ENCODE peak calls at places on chromosomes 16 and 17, in six cellular contexts. R is fibroblast of lung, Q is GM23248, I is mammary epithelial cell, K is HCT116, A is colonic mucosa. L is an unnamed sample. For H3K27me3, the result is how much of the 10 kb centered on the place peaks cover.

GRCh38 chr17:57455063-57455914 is 199.0 kb downstream of the MSI2 start:
- DNase-seq in R (peak), Q (no peak), I (no peak), K (no peak), A (no peak), L (no peak)

GRCh38 chr16:48611329-48612137 is 1.6 kb upstream of the N4BP1 start:
- DNase-seq in R (no peak), Q (no peak), I (peak), K (no peak), A (peak), L (no peak)

GRCh38 chr16:89721644-89722391 is 481 bp downstream of the ZNF276 start:
- DNase-seq in R (peak), Q (peak), I (peak), K (no peak), A (peak), L (peak)

GRCh38 chr16:50196736-50197135 is 43.6 kb downstream of the TENT4B start:
- DNase-seq in R (peak), Q (peak), I (peak), K (no peak), A (no peak), L (no peak)

GRCh38 chr17:37092041-37092440 is 143.3 kb downstream of the AATF start:
- DNase-seq in R (no peak), Q (no peak), I (peak), K (no peak), A (peak), L (no peak)

GRCh38 chr16:53785044-53785443 is 81.1 kb downstream of the FTO start:
- DNase-seq in R (peak), Q (peak), I (no peak), K (no peak), A (no peak), L (peak)

GRCh38 chr16:58331024-58331707 is 36.3 kb upstream of the PRSS54 start:
- DNase-seq in R (no peak), Q (no peak), I (no peak), K (no peak), A (no peak), L (no peak)

GRCh38 chr17:7555320-7555948 is 3.1 kb upstream of the TNFSF13 start:
- DNase-seq in R (no peak), Q (no peak), I (no peak), K (no peak), A (peak), L (no peak)

GRCh38 chr17:74569392-74570003 is 2.2 kb upstream of the CD300H start:
- DNase-seq in R (peak), Q (peak), I (peak), K (peak), A (peak), L (peak)

GRCh38 chr16:66176111-66176510 is 190.4 kb upstream of the CDH5 start:
- DNase-seq in R (no peak), Q (no peak), I (no peak), K (no peak), A (no peak), L (no peak)

GRCh38 chr16:89370081-89370511 is 120.3 kb downstream of the ANKRD11 start:
- DNase-seq in R (no peak), Q (peak), I (peak), K (no peak), A (no peak), L (peak)

GRCh38 chr16:75203106-75203505 is 3.9 kb downstream of the CTRB2 start:
- DNase-seq in R (no peak), Q (no peak), I (no peak), K (no peak), A (no peak), L (no peak)

GRCh38 chr16:8655184-8655717 is 19.2 kb upstream of the ABAT start:
- DNase-seq in R (peak), Q (peak), I (peak), K (no peak), A (peak), L (no peak)

GRCh38 chr17:15220785-15221184 is 44.3 kb downstream of the PMP22 start:
- DNase-seq in R (no peak), Q (peak), I (no peak), K (no peak), A (no peak), L (peak)

GRCh38 chr17:62995377-62995885 is 29.4 kb downstream of the TANC2 start:
- DNase-seq in R (peak), Q (peak), I (peak), K (peak), A (no peak), L (peak)

GRCh38 chr16:47069841-47070584 is 73.7 kb downstream of the NETO2 start:
- DNase-seq in R (no peak), Q (no peak), I (no peak), K (no peak), A (no peak), L (no peak)

GRCh38 chr17:28141783-28142182 is 99.3 kb downstream of the NLK start:
- DNase-seq in R (no peak), Q (no peak), I (no peak), K (no peak), A (no peak), L (no peak)

GRCh38 chr16:75354170-75354569 is 79.1 kb downstream of the CFDP1 start:
- DNase-seq in R (no peak), Q (no peak), I (no peak), K (no peak), A (no peak), L (no peak)

DNA sequence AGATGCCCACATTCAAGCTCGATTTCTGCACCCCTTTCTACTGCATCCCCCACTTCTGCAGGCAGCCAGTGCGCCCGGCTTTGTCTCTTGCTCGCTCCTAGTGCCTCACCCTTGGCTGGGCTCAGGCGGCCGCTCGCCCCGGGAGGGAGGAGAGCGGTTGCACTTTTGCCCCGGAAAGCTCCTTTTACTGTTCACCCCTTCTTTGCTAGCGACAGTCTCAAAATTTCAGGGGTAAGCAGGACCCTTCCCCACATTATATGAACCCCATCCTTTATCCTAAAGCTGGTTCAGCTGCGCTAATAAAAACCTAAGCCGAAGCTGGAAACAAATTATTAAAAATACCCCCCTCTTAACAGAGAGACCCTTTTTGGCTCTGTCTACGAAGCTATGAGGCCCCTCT is 987 bp downstream of the HOXB5 start:
- DNase-seq in R (no peak), Q (peak), I (no peak), K (no peak), A (no peak), L (no peak)
- H3K27me3 ChIP-seq in R (under half), Q (under half), I (under half), K (under half), A (under half), L (under half)

DNA sequence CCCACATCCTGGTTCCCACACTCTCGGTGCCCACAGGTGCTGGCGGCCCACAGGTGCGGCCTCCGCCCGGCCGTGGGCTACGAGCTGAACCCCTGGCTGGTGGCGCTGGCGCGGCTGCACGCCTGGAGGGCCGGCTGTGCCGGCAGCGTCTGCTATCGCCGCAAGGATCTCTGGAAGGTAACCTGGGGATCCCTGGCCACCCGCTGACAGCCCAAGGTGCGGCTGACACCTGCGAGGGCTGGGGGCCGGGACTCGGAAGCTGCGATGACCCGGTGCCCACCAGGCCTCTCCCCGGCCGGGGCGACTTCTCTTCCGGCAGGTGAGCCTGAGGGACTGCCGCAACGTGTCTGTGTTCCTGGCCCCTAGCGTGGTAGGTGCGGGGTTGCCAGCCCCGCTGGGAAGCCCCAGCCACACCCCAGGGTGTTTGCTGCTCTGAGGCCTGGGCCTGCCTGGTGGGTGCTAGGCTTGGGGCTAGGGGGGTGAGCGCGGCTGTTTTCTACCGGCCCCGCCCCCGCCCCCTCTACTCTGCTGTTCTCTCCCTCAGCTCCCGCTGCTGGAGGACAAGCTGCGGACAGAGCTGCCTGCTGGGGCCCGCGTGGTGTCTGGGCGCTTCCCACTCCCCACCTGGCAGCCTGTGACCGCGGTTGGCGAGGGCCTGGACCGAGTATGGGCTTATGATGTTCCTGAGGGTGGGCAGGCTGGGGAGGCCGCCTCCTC is 977 bp downstream of the ANTKMT start:
- DNase-seq in R (no peak), Q (no peak), I (no peak), K (no peak), A (no peak), L (no peak)
- H3K9ac ChIP-seq in R (no peak), Q (no peak), I (no peak), K (peak), A (no peak), L (peak)

GRCh38 chr17:66233023-66233753 is 4.0 kb upstream of the APOH start:
- DNase-seq in R (no peak), Q (no peak), I (no peak), K (no peak), A (no peak), L (no peak)
- H3K27me3 ChIP-seq in R (under half), Q (under half), I (under half), K (under half), A (under half), L (under half)

GRCh38 chr17:82012482-82013295 is 10.0 kb downstream of the CENPX start:
- DNase-seq in R (peak), Q (no peak), I (no peak), K (no peak), A (no peak), L (no peak)
- H3K9ac ChIP-seq in R (no peak), Q (no peak), I (no peak), K (no peak), A (no peak), L (no peak)

GRCh38 chr17:79360196-79360595 is 250.7 kb downstream of the RBFOX3 start:
- DNase-seq in R (no peak), Q (no peak), I (no peak), K (peak), A (no peak), L (no peak)

GRCh38 chr17:79361221-79361734 is 249.6 kb downstream of the RBFOX3 start:
- DNase-seq in R (no peak), Q (no peak), I (no peak), K (no peak), A (no peak), L (no peak)

GRCh38 chr17:79362996-79363305 is 247.9 kb downstream of the RBFOX3 start:
- DNase-seq in R (no peak), Q (no peak), I (no peak), K (no peak), A (no peak), L (no peak)

GRCh38 chr17:79363552-79364275 is 247.1 kb downstream of the RBFOX3 start:
- DNase-seq in R (no peak), Q (no peak), I (no peak), K (no peak), A (no peak), L (no peak)

DNA sequence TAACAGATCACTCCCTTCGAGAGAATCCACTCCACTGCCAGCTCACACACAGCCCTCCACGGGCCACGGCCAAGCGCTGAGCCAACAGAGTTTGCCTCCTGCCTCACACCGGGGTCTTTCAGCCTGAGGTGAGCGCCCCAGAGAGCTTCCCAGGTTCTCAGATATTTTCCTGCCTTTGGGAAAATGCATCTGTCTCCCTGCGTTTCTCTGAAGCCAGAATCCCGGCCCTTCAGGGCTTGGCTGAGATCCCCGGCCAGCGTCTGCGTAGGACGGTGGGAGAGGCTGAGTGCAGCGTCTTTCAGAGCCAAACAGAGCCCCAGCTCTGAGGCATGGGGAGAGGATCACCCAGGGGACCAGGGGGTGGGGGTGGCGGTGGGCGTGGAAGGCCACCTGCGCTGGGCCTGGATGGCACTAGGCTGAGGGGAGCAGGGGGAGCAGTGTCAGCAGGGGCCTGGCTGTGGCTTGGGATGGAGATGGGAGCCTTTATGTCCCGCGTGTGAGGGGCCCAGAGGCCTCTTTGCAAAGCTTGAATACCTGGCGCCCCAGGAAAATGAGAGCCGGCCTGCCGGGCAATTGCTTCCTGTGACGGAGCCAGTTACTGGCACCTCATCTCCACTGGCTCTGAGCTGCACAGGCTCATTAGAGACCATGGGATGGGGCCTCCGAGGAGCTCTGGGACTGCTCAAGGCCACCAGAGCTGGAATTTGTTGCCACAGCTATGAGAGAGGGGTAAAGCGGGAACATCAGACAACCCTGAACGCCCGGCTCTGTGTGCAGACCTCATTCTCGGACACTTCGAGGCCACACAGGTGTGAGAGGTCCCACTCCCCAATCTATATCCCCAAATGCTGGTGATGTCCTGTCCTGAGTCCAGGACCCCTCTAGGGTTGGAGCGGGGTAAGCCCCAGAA is 248.5 kb downstream of the RBFOX3 start:
- DNase-seq in R (no peak), Q (no peak), I (no peak), K (no peak), A (no peak), L (no peak)
- H3K27me3 ChIP-seq in R (under half), Q (under half), I (under half), K (half or more), A (under half), L (under half)

GRCh38 chr17:49020609-49021008 is 23.4 kb downstream of the IGF2BP1 start:
- DNase-seq in R (no peak), Q (no peak), I (no peak), K (no peak), A (no peak), L (no peak)

GRCh38 chr17:49018673-49019215 is 21.6 kb downstream of the IGF2BP1 start:
- DNase-seq in R (no peak), Q (no peak), I (no peak), K (no peak), A (no peak), L (no peak)

GRCh38 chr17:49022391-49022941 is 25.3 kb downstream of the IGF2BP1 start:
- DNase-seq in R (no peak), Q (no peak), I (no peak), K (no peak), A (no peak), L (peak)

GRCh38 chr17:49021768-49022103 is 24.6 kb downstream of the IGF2BP1 start:
- DNase-seq in R (no peak), Q (no peak), I (no peak), K (no peak), A (no peak), L (no peak)

GRCh38 chr17:49021095-49021767 is 24.0 kb downstream of the IGF2BP1 start:
- DNase-seq in R (peak), Q (peak), I (no peak), K (no peak), A (no peak), L (peak)
- H3K9ac ChIP-seq in R (no peak), Q (no peak), I (no peak), K (no peak), A (no peak), L (peak)

DNA sequence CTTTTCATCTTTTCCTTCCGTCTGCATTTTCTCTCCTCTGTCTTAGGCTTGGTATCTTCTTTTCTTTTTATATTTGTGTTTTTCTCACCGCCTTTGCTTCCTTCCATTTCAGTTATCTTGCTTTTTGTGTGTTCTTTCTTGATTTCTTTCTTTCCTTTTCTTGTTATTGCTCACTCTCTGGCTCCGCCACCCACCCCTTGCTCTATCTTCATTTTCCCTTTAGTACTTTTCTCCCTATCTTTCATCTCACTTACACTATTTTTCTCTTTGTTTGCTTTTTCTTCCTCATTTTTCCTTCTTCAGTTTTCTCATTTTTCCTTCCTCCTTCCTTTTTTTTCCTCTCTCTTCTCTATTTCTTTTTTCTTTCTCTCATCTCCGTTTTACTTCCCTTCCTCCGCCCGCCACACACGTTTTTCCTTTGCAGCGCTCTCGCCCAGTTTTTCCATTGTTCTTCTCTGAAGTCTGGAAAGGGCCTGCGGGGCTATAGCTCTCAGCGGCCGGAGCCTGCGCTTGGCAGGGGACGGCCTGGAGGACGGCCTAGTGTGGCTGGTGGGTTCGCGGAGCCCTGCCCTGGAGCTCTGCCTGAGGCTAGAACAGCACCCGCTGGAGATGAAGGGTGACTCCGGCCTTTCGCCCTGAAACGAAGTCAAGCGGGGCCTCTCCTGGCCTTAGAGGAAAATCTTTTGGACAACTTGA is 5.2 kb upstream of the HOXB13 start:
- DNase-seq in R (no peak), Q (no peak), I (no peak), K (no peak), A (no peak), L (no peak)
- H3K27me3 ChIP-seq in R (half or more), Q (half or more), I (half or more), K (under half), A (under half), L (half or more)

GRCh38 chr17:78922876-78923498 is 2.2 kb downstream of the TIMP2 start:
- DNase-seq in R (no peak), Q (peak), I (no peak), K (no peak), A (no peak), L (peak)
- H3K9ac ChIP-seq in R (no peak), Q (peak), I (no peak), K (peak), A (no peak), L (peak)

GRCh38 chr16:31532120-31532519 is 4.4 kb downstream of the AHSP start:
- DNase-seq in R (no peak), Q (no peak), I (no peak), K (no peak), A (no peak), L (no peak)
- H3K27me3 ChIP-seq in R (under half), Q (under half), I (under half), K (under half), A (under half), L (under half)